ENCODE peak calls at places on chromosomes 3 and 15, in five cellular contexts. A is left cardiac atrium; Z is upper lobe of right lung; F is psoas muscle; C is CD8-positive, alpha-beta T cell. H is an unnamed sample.

GRCh38 chr15:68796576-68796975 is 24.1 kb downstream of the ANP32A start:
- DNase-seq in C (no peak), A (no peak), F (no peak), Z (no peak), H (no peak)

GRCh38 chr3:108462899-108463298 is 47.5 kb downstream of the MYH15 start:
- DNase-seq in A (no peak), F (no peak), Z (no peak), C (no peak), H (no peak)

GRCh38 chr3:14472471-14473351 is 67.4 kb downstream of the GRIP2 start:
- DNase-seq in A (no peak), F (no peak), C (no peak), Z (peak; percentile 79), H (no peak)

GRCh38 chr15:34691024-34691423 is 63.8 kb downstream of the GJD2 start:
- DNase-seq in C (no peak), A (no peak), F (no peak), Z (no peak), H (no peak)

GRCh38 chr15:31887246-31887645 is 143.1 kb upstream of the CHRNA7 start:
- DNase-seq in Z (no peak), A (no peak), C (no peak), F (no peak), H (no peak)

GRCh38 chr15:72231847-72232461 is 964 bp upstream of the PKM start:
- DNase-seq in A (peak; percentile 65), C (peak; percentile 61), Z (no peak), F (peak; percentile 47), H (no peak)

GRCh38 chr15:50315814-50316630 is 39.0 kb downstream of the GABPB1 start:
- DNase-seq in Z (no peak), C (no peak), F (no peak), A (no peak), H (no peak)

GRCh38 chr3:150599611-150600297 is 3.4 kb upstream of the SELENOT start:
- DNase-seq in C (no peak), A (no peak), Z (no peak), F (no peak), H (no peak)

GRCh38 chr3:14252321-14253021 is 73.9 kb downstream of the LSM3 start:
- DNase-seq in C (no peak), F (no peak), Z (no peak), A (no peak), H (no peak)

GRCh38 chr15:40444741-40445140 is 4.0 kb downstream of the BAHD1 start:
- DNase-seq in A (no peak), Z (no peak), F (no peak), C (no peak), H (no peak)

GRCh38 chr3:157070600-157070999 is 89.3 kb downstream of the CCNL1 start:
- DNase-seq in Z (no peak), C (no peak), A (no peak), F (no peak), H (no peak)

GRCh38 chr15:70289191-70289955 is 191.7 kb upstream of the TLE3 start:
- DNase-seq in A (no peak), F (no peak), Z (peak; percentile 67), C (no peak), H (peak; percentile 58)

GRCh38 chr3:147412917-147413711 is 3.9 kb downstream of the ZIC1 start:
- DNase-seq in F (no peak), A (no peak), Z (no peak), C (no peak), H (no peak)

GRCh38 chr3:87873136-87873535 is 185.7 kb downstream of the CGGBP1 start:
- DNase-seq in C (no peak), F (no peak), A (no peak), Z (no peak), H (no peak)

GRCh38 chr3:107421170-107421792 is 44.0 kb downstream of the CCDC54 start:
- DNase-seq in F (no peak), A (no peak), Z (no peak), C (no peak), H (no peak)

GRCh38 chr15:90818251-90819210 is 49.9 kb upstream of the FURIN start:
- DNase-seq in F (no peak), A (no peak), C (peak; percentile 35), Z (peak; percentile 64), H (peak; percentile 77)

GRCh38 chr15:65423977-65424679 is 1.4 kb upstream of the IGDCC4 start:
- DNase-seq in C (no peak), A (no peak), F (no peak), Z (no peak), H (no peak)

GRCh38 chr3:46845860-46846623 is 17.2 kb downstream of the MYL3 start:
- DNase-seq in Z (peak; percentile 92), F (peak; percentile 83), C (peak; percentile 80), A (peak; percentile 81), H (peak; percentile 79)

GRCh38 chr3:71436337-71436736 is 147.2 kb downstream of the FOXP1 start:
- DNase-seq in C (no peak), F (no peak), Z (no peak), A (no peak), H (no peak)

GRCh38 chr15:71052356-71052755 is 62.9 kb upstream of the THSD4 start:
- DNase-seq in C (no peak), Z (no peak), A (no peak), F (no peak), H (no peak)

GRCh38 chr15:48469271-48469670 is 138.0 kb downstream of the DUT start:
- DNase-seq in A (no peak), C (no peak), F (no peak), Z (no peak), H (no peak)

GRCh38 chr3:50316657-50317242 is 5.8 kb downstream of the HYAL2 start:
- DNase-seq in Z (peak; percentile 95), C (peak; percentile 78), F (no peak), A (peak; percentile 66), H (peak; percentile 95)

GRCh38 chr15:69719527-69719926 is 266.9 kb downstream of the RPLP1 start:
- DNase-seq in A (no peak), F (no peak), Z (no peak), C (peak; percentile 66), H (peak; percentile 65)

GRCh38 chr15:57690341-57690966 is 16.1 kb upstream of the POLR2M start:
- DNase-seq in C (no peak), Z (no peak), A (no peak), F (no peak), H (no peak)

GRCh38 chr3:152508705-152509104 is 240.0 kb downstream of the MBNL1 start:
- DNase-seq in F (no peak), A (no peak), C (no peak), Z (no peak), H (no peak)

GRCh38 chr3:98777801-98778220 is 14.7 kb downstream of the ST3GAL6 start:
- DNase-seq in Z (no peak), A (no peak), C (no peak), F (no peak), H (no peak)

GRCh38 chr3:42749753-42750231 is 23.3 kb downstream of the CCDC13 start:
- DNase-seq in Z (no peak), C (no peak), F (no peak), A (no peak), H (peak; percentile 31)

GRCh38 chr15:37040072-37040742 is 60.1 kb downstream of the MEIS2 start:
- DNase-seq in Z (no peak), F (no peak), A (no peak), C (no peak), H (no peak)

GRCh38 chr15:76667943-76668715 is 237.0 kb downstream of the SCAPER start:
- DNase-seq in F (no peak), A (no peak), C (no peak), Z (no peak), H (no peak)

GRCh38 chr15:85499498-85499897 is 119.1 kb downstream of the AKAP13 start:
- DNase-seq in F (no peak), Z (no peak), A (no peak), C (no peak), H (no peak)

GRCh38 chr15:41583795-41584194 is 24.8 kb downstream of the TYRO3 start:
- DNase-seq in C (no peak), A (no peak), Z (no peak), F (no peak), H (no peak)